ENCODE peak calls at places on chromosome 3, in five cellular contexts. B is neural crest cell, Z is neural progenitor cell, V is adrenal gland, I is nephron progenitor cell. P is an unnamed sample.
A peak's percentile ranks its signal among the peaks of the same experiment; 100 is the strongest.

GRCh38 chr3:11254876-11255275 is 17.3 kb upstream of the ATG7 start:
- DNase-seq in B (no peak), Z (no peak), V (no peak), I (no peak), P (no peak)

GRCh38 chr3:108501538-108501937 is 8.9 kb downstream of the MYH15 start:
- DNase-seq in B (no peak), Z (no peak), V (no peak), I (no peak), P (no peak)

GRCh38 chr3:47421741-47422649 is 41.2 kb downstream of the PTPN23 start:
- DNase-seq in B (no peak), Z (no peak), V (peak; percentile 85), I (no peak), P (no peak)

GRCh38 chr3:155891341-155891740 is 20.9 kb downstream of the GMPS start:
- DNase-seq in B (no peak), Z (no peak), V (no peak), I (no peak), P (no peak)

GRCh38 chr3:78871048-78871447 is 896.8 kb downstream of the ROBO1 start:
- DNase-seq in B (no peak), Z (no peak), V (no peak), I (no peak), P (no peak)

GRCh38 chr3:177468331-177468730 is 271.0 kb upstream of the TBL1XR1 start:
- DNase-seq in B (no peak), Z (no peak), V (no peak), I (no peak), P (no peak)

GRCh38 chr3:52090620-52091468 is 34.5 kb upstream of the DUSP7 start:
- DNase-seq in B (no peak), Z (peak; percentile 44), V (no peak), I (no peak), P (no peak)

GRCh38 chr3:79018671-79019136 is 749.1 kb downstream of the ROBO1 start:
- DNase-seq in B (peak; percentile 48), Z (peak; percentile 77), V (peak; percentile 74), I (peak; percentile 69), P (peak; percentile 71)

GRCh38 chr3:123798540-123798939 is 85.6 kb downstream of the MYLK start:
- DNase-seq in B (no peak), Z (no peak), V (no peak), I (no peak), P (no peak)

GRCh38 chr3:12501360-12502020 is 17.2 kb downstream of the TSEN2 start:
- DNase-seq in B (no peak), Z (no peak), V (no peak), I (no peak), P (no peak)

GRCh38 chr3:126133606-126134005 is 46.8 kb downstream of the ALDH1L1 start:
- DNase-seq in B (no peak), Z (no peak), V (peak; percentile 9), I (no peak), P (no peak)

GRCh38 chr3:126928921-126929485 is 53.9 kb upstream of the PLXNA1 start:
- DNase-seq in B (no peak), Z (no peak), V (no peak), I (no peak), P (no peak)

DNA sequence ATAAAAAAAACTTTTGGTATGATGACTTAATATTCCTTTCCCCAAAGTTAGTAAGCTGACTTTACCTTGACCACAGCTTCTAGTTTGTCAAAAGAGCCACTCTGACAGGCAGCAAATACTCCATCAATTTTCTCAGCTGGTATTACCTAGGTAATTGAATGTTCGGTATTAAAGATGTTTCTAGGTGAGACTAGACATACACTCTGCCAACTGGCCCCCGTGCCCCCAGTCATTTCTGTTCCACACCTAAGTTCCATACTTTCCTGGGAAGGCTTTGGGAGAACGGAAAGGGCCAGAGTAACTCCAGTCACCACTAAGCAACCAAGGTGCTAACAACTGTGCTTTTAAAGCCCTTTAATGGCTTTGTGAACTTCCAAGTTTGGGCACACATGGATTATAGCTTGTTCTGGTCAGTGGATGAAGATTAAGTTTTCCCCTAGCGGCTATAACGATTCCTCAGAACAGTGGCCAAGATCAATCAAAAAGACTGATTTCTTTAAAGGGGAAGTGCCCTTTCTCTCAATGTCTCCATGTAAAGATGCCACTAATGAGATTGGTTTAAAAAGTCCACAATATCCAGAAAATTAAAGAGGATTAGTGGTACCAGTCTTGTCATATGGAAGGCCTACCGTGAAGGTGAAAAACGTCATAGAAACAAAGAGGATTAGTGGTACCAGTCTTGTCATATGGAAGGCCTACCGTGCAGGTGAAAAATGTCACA is 7.0 kb downstream of the EIF4A2 start:
- DNase-seq in B (no peak), Z (no peak), V (no peak), I (no peak), P (no peak)
- TF ChIP-seq CTCF in B (no peak), Z (no peak), V (no peak), I (no peak), P (no peak)

GRCh38 chr3:139307072-139307491 is 36.7 kb upstream of the MRPS22 start:
- DNase-seq in B (no peak), Z (no peak), V (no peak), I (no peak), P (no peak)
- TF ChIP-seq CTCF in B (no peak), Z (no peak), V (no peak), I (no peak), P (no peak)

GRCh38 chr3:45507820-45508317 is 86.7 kb upstream of the LIMD1 start:
- DNase-seq in B (peak; percentile 49), Z (peak; percentile 76), V (peak; percentile 32), I (peak; percentile 59), P (peak; percentile 69)
- TF ChIP-seq CTCF in B (peak; percentile 65), Z (peak; percentile 60), V (no peak), I (peak; percentile 68), P (peak; percentile 55)

GRCh38 chr3:14577897-14578296 is 37.8 kb upstream of the GRIP2 start:
- DNase-seq in B (no peak), Z (no peak), V (no peak), I (no peak), P (no peak)
- TF ChIP-seq CTCF in B (no peak), Z (no peak), V (no peak), I (no peak), P (no peak)